ENCODE peak calls at places on chromosomes 16 and 17, in nine cellular contexts. One of them, this sample, is unnamed.

GRCh38 chr16:14548933-14549788 is 80.9 kb downstream of the PARN start:
- DNase-seq in stimulated activated CD8-positive, alpha-beta memory T cell treated with anti-CD3 and anti-CD28 coated beads, Interleukin-4, amount 100 ng/mL, for 24 hours: no peak
- DNase-seq in NCI-H1092 treated with DMSO at 0.1 percent for 48 hours: no peak
- DNase-seq in cardiac fibroblast: no peak
- DNase-seq in HEK293T: no peak
- DNase-seq in RPMI7951: no peak
- DNase-seq in cerebellum: no peak
- DNase-seq in stimulated activated CD4-positive, alpha-beta T cell treated with anti-CD3 and anti-CD28 coated beads, Interleukin-15, amount 100 ng/mL, for 24 hours: no peak
- DNase-seq in WTC11: no peak
- DNase-seq in this sample: no peak

GRCh38 chr17:35847006-35847405 is 21.7 kb downstream of the HEATR9 start:
- DNase-seq in stimulated activated CD4-positive, alpha-beta T cell treated with anti-CD3 and anti-CD28 coated beads, Interleukin-15, amount 100 ng/mL, for 24 hours: no peak
- DNase-seq in cardiac fibroblast: no peak
- DNase-seq in HEK293T: no peak
- DNase-seq in cerebellum: no peak
- DNase-seq in NCI-H1092 treated with DMSO at 0.1 percent for 48 hours: no peak
- DNase-seq in stimulated activated CD8-positive, alpha-beta memory T cell treated with anti-CD3 and anti-CD28 coated beads, Interleukin-4, amount 100 ng/mL, for 24 hours: no peak
- DNase-seq in WTC11: no peak
- DNase-seq in RPMI7951: no peak
- DNase-seq in this sample: no peak

GRCh38 chr16:74623214-74623842 is 16.4 kb upstream of the GLG1 start:
- DNase-seq in NCI-H1092 treated with DMSO at 0.1 percent for 48 hours: peak; percentile 30
- DNase-seq in stimulated activated CD4-positive, alpha-beta T cell treated with anti-CD3 and anti-CD28 coated beads, Interleukin-15, amount 100 ng/mL, for 24 hours: no peak
- DNase-seq in stimulated activated CD8-positive, alpha-beta memory T cell treated with anti-CD3 and anti-CD28 coated beads, Interleukin-4, amount 100 ng/mL, for 24 hours: no peak
- DNase-seq in HEK293T: peak; percentile 45
- DNase-seq in cerebellum: peak; percentile 71
- DNase-seq in WTC11: no peak
- DNase-seq in cardiac fibroblast: peak; percentile 76
- DNase-seq in RPMI7951: peak; percentile 45
- DNase-seq in this sample: peak; percentile 43

GRCh38 chr17:55318715-55319487 is 54.1 kb downstream of the HLF start:
- DNase-seq in cardiac fibroblast: no peak
- DNase-seq in RPMI7951: no peak
- DNase-seq in stimulated activated CD4-positive, alpha-beta T cell treated with anti-CD3 and anti-CD28 coated beads, Interleukin-15, amount 100 ng/mL, for 24 hours: no peak
- DNase-seq in WTC11: no peak
- DNase-seq in HEK293T: no peak
- DNase-seq in stimulated activated CD8-positive, alpha-beta memory T cell treated with anti-CD3 and anti-CD28 coated beads, Interleukin-4, amount 100 ng/mL, for 24 hours: no peak
- DNase-seq in cerebellum: no peak
- DNase-seq in NCI-H1092 treated with DMSO at 0.1 percent for 48 hours: no peak
- DNase-seq in this sample: no peak

GRCh38 chr16:27436921-27437650 is 35.1 kb downstream of the IL21R start:
- DNase-seq in cerebellum: no peak
- DNase-seq in NCI-H1092 treated with DMSO at 0.1 percent for 48 hours: no peak
- DNase-seq in cardiac fibroblast: no peak
- DNase-seq in WTC11: no peak
- DNase-seq in stimulated activated CD8-positive, alpha-beta memory T cell treated with anti-CD3 and anti-CD28 coated beads, Interleukin-4, amount 100 ng/mL, for 24 hours: no peak
- DNase-seq in HEK293T: no peak
- DNase-seq in stimulated activated CD4-positive, alpha-beta T cell treated with anti-CD3 and anti-CD28 coated beads, Interleukin-15, amount 100 ng/mL, for 24 hours: peak; percentile 1
- DNase-seq in RPMI7951: no peak
- DNase-seq in this sample: no peak

GRCh38 chr17:72516772-72517399 is 396.1 kb downstream of the SOX9 start:
- DNase-seq in stimulated activated CD8-positive, alpha-beta memory T cell treated with anti-CD3 and anti-CD28 coated beads, Interleukin-4, amount 100 ng/mL, for 24 hours: no peak
- DNase-seq in WTC11: no peak
- DNase-seq in cerebellum: no peak
- DNase-seq in HEK293T: no peak
- DNase-seq in stimulated activated CD4-positive, alpha-beta T cell treated with anti-CD3 and anti-CD28 coated beads, Interleukin-15, amount 100 ng/mL, for 24 hours: no peak
- DNase-seq in NCI-H1092 treated with DMSO at 0.1 percent for 48 hours: peak; percentile 40
- DNase-seq in RPMI7951: peak; percentile 74
- DNase-seq in cardiac fibroblast: peak; percentile 56
- DNase-seq in this sample: peak; percentile 48

GRCh38 chr16:86343733-86344585 is 166.4 kb upstream of the FOXF1 start:
- DNase-seq in RPMI7951: peak; percentile 61
- DNase-seq in WTC11: no peak
- DNase-seq in NCI-H1092 treated with DMSO at 0.1 percent for 48 hours: no peak
- DNase-seq in cardiac fibroblast: peak; percentile 24
- DNase-seq in cerebellum: no peak
- DNase-seq in stimulated activated CD8-positive, alpha-beta memory T cell treated with anti-CD3 and anti-CD28 coated beads, Interleukin-4, amount 100 ng/mL, for 24 hours: no peak
- DNase-seq in stimulated activated CD4-positive, alpha-beta T cell treated with anti-CD3 and anti-CD28 coated beads, Interleukin-15, amount 100 ng/mL, for 24 hours: no peak
- DNase-seq in HEK293T: no peak
- DNase-seq in this sample: no peak

GRCh38 chr16:48099455-48099854 is 56.3 kb downstream of the ABCC12 start:
- DNase-seq in NCI-H1092 treated with DMSO at 0.1 percent for 48 hours: no peak
- DNase-seq in RPMI7951: peak; percentile 46
- DNase-seq in cerebellum: no peak
- DNase-seq in WTC11: peak; percentile 26
- DNase-seq in stimulated activated CD4-positive, alpha-beta T cell treated with anti-CD3 and anti-CD28 coated beads, Interleukin-15, amount 100 ng/mL, for 24 hours: no peak
- DNase-seq in cardiac fibroblast: peak; percentile 74
- DNase-seq in stimulated activated CD8-positive, alpha-beta memory T cell treated with anti-CD3 and anti-CD28 coated beads, Interleukin-4, amount 100 ng/mL, for 24 hours: no peak
- DNase-seq in HEK293T: peak; percentile 31
- DNase-seq in this sample: peak; percentile 26

GRCh38 chr17:77990301-77990700 is 31.8 kb downstream of the TNRC6C start:
- DNase-seq in stimulated activated CD4-positive, alpha-beta T cell treated with anti-CD3 and anti-CD28 coated beads, Interleukin-15, amount 100 ng/mL, for 24 hours: no peak
- DNase-seq in cardiac fibroblast: no peak
- DNase-seq in NCI-H1092 treated with DMSO at 0.1 percent for 48 hours: no peak
- DNase-seq in cerebellum: no peak
- DNase-seq in WTC11: no peak
- DNase-seq in RPMI7951: no peak
- DNase-seq in HEK293T: no peak
- DNase-seq in stimulated activated CD8-positive, alpha-beta memory T cell treated with anti-CD3 and anti-CD28 coated beads, Interleukin-4, amount 100 ng/mL, for 24 hours: no peak
- DNase-seq in this sample: no peak

GRCh38 chr16:82033006-82033405 is 2.0 kb upstream of the HSD17B2 start:
- DNase-seq in WTC11: no peak
- DNase-seq in HEK293T: no peak
- DNase-seq in cardiac fibroblast: no peak
- DNase-seq in stimulated activated CD8-positive, alpha-beta memory T cell treated with anti-CD3 and anti-CD28 coated beads, Interleukin-4, amount 100 ng/mL, for 24 hours: no peak
- DNase-seq in stimulated activated CD4-positive, alpha-beta T cell treated with anti-CD3 and anti-CD28 coated beads, Interleukin-15, amount 100 ng/mL, for 24 hours: no peak
- DNase-seq in cerebellum: no peak
- DNase-seq in RPMI7951: no peak
- DNase-seq in NCI-H1092 treated with DMSO at 0.1 percent for 48 hours: no peak
- DNase-seq in this sample: no peak

GRCh38 chr16:67283039-67283825 is 3.9 kb downstream of the PLEKHG4 start:
- DNase-seq in cardiac fibroblast: peak; percentile 69
- DNase-seq in RPMI7951: peak; percentile 22
- DNase-seq in HEK293T: no peak
- DNase-seq in cerebellum: no peak
- DNase-seq in NCI-H1092 treated with DMSO at 0.1 percent for 48 hours: no peak
- DNase-seq in stimulated activated CD4-positive, alpha-beta T cell treated with anti-CD3 and anti-CD28 coated beads, Interleukin-15, amount 100 ng/mL, for 24 hours: no peak
- DNase-seq in WTC11: no peak
- DNase-seq in stimulated activated CD8-positive, alpha-beta memory T cell treated with anti-CD3 and anti-CD28 coated beads, Interleukin-4, amount 100 ng/mL, for 24 hours: no peak
- DNase-seq in this sample: no peak

GRCh38 chr16:57530104-57530522 is 6.3 kb downstream of the CCDC102A start:
- DNase-seq in WTC11: peak; percentile 7
- DNase-seq in stimulated activated CD8-positive, alpha-beta memory T cell treated with anti-CD3 and anti-CD28 coated beads, Interleukin-4, amount 100 ng/mL, for 24 hours: peak; percentile 65
- DNase-seq in cardiac fibroblast: peak; percentile 68
- DNase-seq in HEK293T: no peak
- DNase-seq in NCI-H1092 treated with DMSO at 0.1 percent for 48 hours: no peak
- DNase-seq in cerebellum: no peak
- DNase-seq in stimulated activated CD4-positive, alpha-beta T cell treated with anti-CD3 and anti-CD28 coated beads, Interleukin-15, amount 100 ng/mL, for 24 hours: peak; percentile 78
- DNase-seq in RPMI7951: peak; percentile 52
- DNase-seq in this sample: no peak

GRCh38 chr17:47810200-47810821 is 11.3 kb downstream of the OSBPL7 start:
- DNase-seq in cerebellum: no peak
- DNase-seq in WTC11: peak; percentile 55
- DNase-seq in HEK293T: no peak
- DNase-seq in cardiac fibroblast: peak; percentile 92
- DNase-seq in stimulated activated CD4-positive, alpha-beta T cell treated with anti-CD3 and anti-CD28 coated beads, Interleukin-15, amount 100 ng/mL, for 24 hours: peak; percentile 32
- DNase-seq in NCI-H1092 treated with DMSO at 0.1 percent for 48 hours: no peak
- DNase-seq in stimulated activated CD8-positive, alpha-beta memory T cell treated with anti-CD3 and anti-CD28 coated beads, Interleukin-4, amount 100 ng/mL, for 24 hours: no peak
- DNase-seq in RPMI7951: peak; percentile 84
- DNase-seq in this sample: no peak

GRCh38 chr17:17792551-17793377 is 44.0 kb downstream of the SREBF1 start:
- DNase-seq in cerebellum: peak; percentile 57
- DNase-seq in stimulated activated CD4-positive, alpha-beta T cell treated with anti-CD3 and anti-CD28 coated beads, Interleukin-15, amount 100 ng/mL, for 24 hours: peak; percentile 61
- DNase-seq in stimulated activated CD8-positive, alpha-beta memory T cell treated with anti-CD3 and anti-CD28 coated beads, Interleukin-4, amount 100 ng/mL, for 24 hours: peak; percentile 21
- DNase-seq in WTC11: peak; percentile 36
- DNase-seq in RPMI7951: no peak
- DNase-seq in HEK293T: no peak
- DNase-seq in NCI-H1092 treated with DMSO at 0.1 percent for 48 hours: peak; percentile 44
- DNase-seq in cardiac fibroblast: peak; percentile 73
- DNase-seq in this sample: peak; percentile 64

GRCh38 chr16:1559446-1559975 is 26.0 kb downstream of the TMEM204 start:
- DNase-seq in WTC11: no peak
- DNase-seq in HEK293T: no peak
- DNase-seq in cardiac fibroblast: no peak
- DNase-seq in NCI-H1092 treated with DMSO at 0.1 percent for 48 hours: no peak
- DNase-seq in cerebellum: no peak
- DNase-seq in stimulated activated CD8-positive, alpha-beta memory T cell treated with anti-CD3 and anti-CD28 coated beads, Interleukin-4, amount 100 ng/mL, for 24 hours: no peak
- DNase-seq in stimulated activated CD4-positive, alpha-beta T cell treated with anti-CD3 and anti-CD28 coated beads, Interleukin-15, amount 100 ng/mL, for 24 hours: no peak
- DNase-seq in RPMI7951: no peak
- DNase-seq in this sample: no peak

GRCh38 chr17:41992576-41992975 is 24.7 kb downstream of the DNAJC7 start:
- DNase-seq in cardiac fibroblast: peak; percentile 27
- DNase-seq in HEK293T: no peak
- DNase-seq in RPMI7951: peak; percentile 26
- DNase-seq in stimulated activated CD8-positive, alpha-beta memory T cell treated with anti-CD3 and anti-CD28 coated beads, Interleukin-4, amount 100 ng/mL, for 24 hours: no peak
- DNase-seq in stimulated activated CD4-positive, alpha-beta T cell treated with anti-CD3 and anti-CD28 coated beads, Interleukin-15, amount 100 ng/mL, for 24 hours: no peak
- DNase-seq in cerebellum: no peak
- DNase-seq in NCI-H1092 treated with DMSO at 0.1 percent for 48 hours: no peak
- DNase-seq in WTC11: no peak
- DNase-seq in this sample: no peak

GRCh38 chr17:46742539-46743270 is 75.8 kb downstream of the WNT3 start:
- DNase-seq in cerebellum: peak; percentile 73
- DNase-seq in cardiac fibroblast: peak; percentile 95
- DNase-seq in NCI-H1092 treated with DMSO at 0.1 percent for 48 hours: no peak
- DNase-seq in stimulated activated CD8-positive, alpha-beta memory T cell treated with anti-CD3 and anti-CD28 coated beads, Interleukin-4, amount 100 ng/mL, for 24 hours: no peak
- DNase-seq in stimulated activated CD4-positive, alpha-beta T cell treated with anti-CD3 and anti-CD28 coated beads, Interleukin-15, amount 100 ng/mL, for 24 hours: no peak
- DNase-seq in WTC11: no peak
- DNase-seq in RPMI7951: peak; percentile 94
- DNase-seq in HEK293T: peak; percentile 19
- DNase-seq in this sample: no peak

GRCh38 chr17:40485851-40486512 is 15.4 kb downstream of the TNS4 start:
- DNase-seq in NCI-H1092 treated with DMSO at 0.1 percent for 48 hours: no peak
- DNase-seq in HEK293T: no peak
- DNase-seq in WTC11: no peak
- DNase-seq in stimulated activated CD4-positive, alpha-beta T cell treated with anti-CD3 and anti-CD28 coated beads, Interleukin-15, amount 100 ng/mL, for 24 hours: peak; percentile 38
- DNase-seq in stimulated activated CD8-positive, alpha-beta memory T cell treated with anti-CD3 and anti-CD28 coated beads, Interleukin-4, amount 100 ng/mL, for 24 hours: no peak
- DNase-seq in RPMI7951: peak; percentile 92
- DNase-seq in cerebellum: no peak
- DNase-seq in cardiac fibroblast: peak; percentile 100
- DNase-seq in this sample: no peak

GRCh38 chr17:17876959-17877547 is 40.3 kb upstream of the SREBF1 start:
- DNase-seq in RPMI7951: no peak
- DNase-seq in cardiac fibroblast: peak; percentile 36
- DNase-seq in stimulated activated CD8-positive, alpha-beta memory T cell treated with anti-CD3 and anti-CD28 coated beads, Interleukin-4, amount 100 ng/mL, for 24 hours: no peak
- DNase-seq in stimulated activated CD4-positive, alpha-beta T cell treated with anti-CD3 and anti-CD28 coated beads, Interleukin-15, amount 100 ng/mL, for 24 hours: no peak
- DNase-seq in NCI-H1092 treated with DMSO at 0.1 percent for 48 hours: no peak
- DNase-seq in cerebellum: no peak
- DNase-seq in WTC11: no peak
- DNase-seq in HEK293T: no peak
- DNase-seq in this sample: no peak

GRCh38 chr17:47427985-47428384 is 102.9 kb upstream of the NPEPPS start:
- DNase-seq in HEK293T: no peak
- DNase-seq in stimulated activated CD4-positive, alpha-beta T cell treated with anti-CD3 and anti-CD28 coated beads, Interleukin-15, amount 100 ng/mL, for 24 hours: no peak
- DNase-seq in cardiac fibroblast: no peak
- DNase-seq in NCI-H1092 treated with DMSO at 0.1 percent for 48 hours: no peak
- DNase-seq in cerebellum: no peak
- DNase-seq in WTC11: no peak
- DNase-seq in RPMI7951: no peak
- DNase-seq in stimulated activated CD8-positive, alpha-beta memory T cell treated with anti-CD3 and anti-CD28 coated beads, Interleukin-4, amount 100 ng/mL, for 24 hours: no peak
- DNase-seq in this sample: no peak

GRCh38 chr17:49299996-49300395 is 62.1 kb downstream of the ZNF652 start:
- DNase-seq in stimulated activated CD8-positive, alpha-beta memory T cell treated with anti-CD3 and anti-CD28 coated beads, Interleukin-4, amount 100 ng/mL, for 24 hours: no peak
- DNase-seq in cardiac fibroblast: no peak
- DNase-seq in stimulated activated CD4-positive, alpha-beta T cell treated with anti-CD3 and anti-CD28 coated beads, Interleukin-15, amount 100 ng/mL, for 24 hours: no peak
- DNase-seq in HEK293T: no peak
- DNase-seq in RPMI7951: no peak
- DNase-seq in NCI-H1092 treated with DMSO at 0.1 percent for 48 hours: no peak
- DNase-seq in cerebellum: no peak
- DNase-seq in WTC11: no peak
- DNase-seq in this sample: no peak

GRCh38 chr17:77131919-77132318 is 8.8 kb upstream of the SEC14L1 start:
- DNase-seq in cardiac fibroblast: peak; percentile 69
- DNase-seq in cerebellum: no peak
- DNase-seq in stimulated activated CD4-positive, alpha-beta T cell treated with anti-CD3 and anti-CD28 coated beads, Interleukin-15, amount 100 ng/mL, for 24 hours: no peak
- DNase-seq in stimulated activated CD8-positive, alpha-beta memory T cell treated with anti-CD3 and anti-CD28 coated beads, Interleukin-4, amount 100 ng/mL, for 24 hours: no peak
- DNase-seq in HEK293T: no peak
- DNase-seq in NCI-H1092 treated with DMSO at 0.1 percent for 48 hours: no peak
- DNase-seq in WTC11: no peak
- DNase-seq in RPMI7951: peak; percentile 89
- DNase-seq in this sample: no peak

GRCh38 chr16:67430504-67431076 is 331 bp upstream of the HSD11B2 start:
- DNase-seq in stimulated activated CD4-positive, alpha-beta T cell treated with anti-CD3 and anti-CD28 coated beads, Interleukin-15, amount 100 ng/mL, for 24 hours: peak; percentile 56
- DNase-seq in cardiac fibroblast: no peak
- DNase-seq in WTC11: no peak
- DNase-seq in HEK293T: peak; percentile 60
- DNase-seq in stimulated activated CD8-positive, alpha-beta memory T cell treated with anti-CD3 and anti-CD28 coated beads, Interleukin-4, amount 100 ng/mL, for 24 hours: no peak
- DNase-seq in cerebellum: no peak
- DNase-seq in RPMI7951: no peak
- DNase-seq in NCI-H1092 treated with DMSO at 0.1 percent for 48 hours: peak; percentile 43
- DNase-seq in this sample: peak; percentile 57

GRCh38 chr16:22232277-22233049 is 26.4 kb downstream of the EEF2K start:
- DNase-seq in cardiac fibroblast: peak; percentile 49
- DNase-seq in NCI-H1092 treated with DMSO at 0.1 percent for 48 hours: peak; percentile 45
- DNase-seq in cerebellum: peak; percentile 57
- DNase-seq in HEK293T: peak; percentile 52
- DNase-seq in WTC11: no peak
- DNase-seq in RPMI7951: peak; percentile 42
- DNase-seq in stimulated activated CD8-positive, alpha-beta memory T cell treated with anti-CD3 and anti-CD28 coated beads, Interleukin-4, amount 100 ng/mL, for 24 hours: no peak
- DNase-seq in stimulated activated CD4-positive, alpha-beta T cell treated with anti-CD3 and anti-CD28 coated beads, Interleukin-15, amount 100 ng/mL, for 24 hours: peak; percentile 60
- DNase-seq in this sample: no peak

GRCh38 chr17:64992325-64992802 is 64.2 kb downstream of the GNA13 start:
- DNase-seq in NCI-H1092 treated with DMSO at 0.1 percent for 48 hours: no peak
- DNase-seq in RPMI7951: peak; percentile 87
- DNase-seq in stimulated activated CD4-positive, alpha-beta T cell treated with anti-CD3 and anti-CD28 coated beads, Interleukin-15, amount 100 ng/mL, for 24 hours: peak; percentile 27
- DNase-seq in stimulated activated CD8-positive, alpha-beta memory T cell treated with anti-CD3 and anti-CD28 coated beads, Interleukin-4, amount 100 ng/mL, for 24 hours: no peak
- DNase-seq in cardiac fibroblast: peak; percentile 51
- DNase-seq in cerebellum: no peak
- DNase-seq in WTC11: no peak
- DNase-seq in HEK293T: no peak
- DNase-seq in this sample: no peak

GRCh38 chr16:89334461-89334860 is 117.0 kb downstream of the ZNF778 start:
- DNase-seq in cardiac fibroblast: no peak
- DNase-seq in stimulated activated CD8-positive, alpha-beta memory T cell treated with anti-CD3 and anti-CD28 coated beads, Interleukin-4, amount 100 ng/mL, for 24 hours: no peak
- DNase-seq in stimulated activated CD4-positive, alpha-beta T cell treated with anti-CD3 and anti-CD28 coated beads, Interleukin-15, amount 100 ng/mL, for 24 hours: no peak
- DNase-seq in WTC11: no peak
- DNase-seq in RPMI7951: no peak
- DNase-seq in NCI-H1092 treated with DMSO at 0.1 percent for 48 hours: no peak
- DNase-seq in HEK293T: no peak
- DNase-seq in cerebellum: no peak
- DNase-seq in this sample: no peak

This sample was measured in neural progenitor cell.